ENCODE peak calls at places on chromosomes 16 and 17, in nine cellular contexts. P, L, T, C, N, E, R, Q and J are unnamed samples. For H3K9me3, the result is how much of the 10 kb centered on the place peaks cover.

GRCh38 chr17:35486920-35487727 is 38.6 kb upstream of the SLFN13 start:
- DNase-seq in R (no peak), N (no peak), Q (peak), L (no peak), C (peak), T (peak), P (peak), E (peak), J (no peak)

GRCh38 chr16:75074415-75074793 is 42.2 kb downstream of the LDHD start:
- DNase-seq in C (no peak), E (no peak), N (no peak), Q (no peak), L (no peak), P (no peak), R (no peak), T (no peak), J (no peak)

GRCh38 chr16:50570354-50570753 is 22.2 kb downstream of the NKD1 start:
- DNase-seq in C (no peak), Q (no peak), P (no peak), N (no peak), L (no peak), R (no peak), T (no peak), E (no peak), J (no peak)

GRCh38 chr17:45146616-45147101 is 1.6 kb upstream of the HEXIM1 start:
- DNase-seq in E (peak), T (peak), N (no peak), P (no peak), Q (peak), L (no peak), C (no peak), R (no peak), J (no peak)

GRCh38 chr17:83103200-83103937 is 24.0 kb downstream of the METRNL start:
- DNase-seq in N (peak), L (no peak), E (peak), R (peak), C (no peak), T (peak), P (no peak), Q (peak), J (no peak)

GRCh38 chr17:70137451-70138230 is 31.7 kb upstream of the KCNJ2 start:
- DNase-seq in C (peak), T (no peak), Q (peak), R (no peak), L (no peak), E (peak), N (no peak), P (no peak), J (no peak)

GRCh38 chr16:13110124-13110796 is 208.9 kb downstream of the SHISA9 start:
- DNase-seq in P (no peak), R (no peak), C (no peak), Q (peak), N (no peak), T (no peak), E (no peak), L (peak), J (no peak)

GRCh38 chr17:65441053-65441635 is 120.3 kb downstream of the AXIN2 start:
- DNase-seq in E (no peak), L (no peak), N (no peak), C (no peak), T (no peak), Q (no peak), R (no peak), P (no peak), J (no peak)

GRCh38 chr16:67645397-67646121 is 615 bp downstream of the CARMIL2 start:
- DNase-seq in N (no peak), R (no peak), C (no peak), T (no peak), Q (no peak), P (no peak), L (no peak), E (no peak), J (peak)

GRCh38 chr17:82370471-82371332 is 863 bp upstream of the UTS2R start:
- DNase-seq in Q (no peak), P (no peak), R (peak), T (no peak), N (no peak), C (no peak), E (peak), L (no peak), J (no peak)

GRCh38 chr17:32261937-32262510 is 3.6 kb upstream of the RHBDL3 start:
- DNase-seq in T (no peak), L (no peak), P (no peak), N (no peak), R (no peak), Q (no peak), E (no peak), C (no peak), J (no peak)

GRCh38 chr17:14670861-14671260 is 370.0 kb downstream of the HS3ST3B1 start:
- DNase-seq in Q (no peak), P (no peak), N (no peak), E (no peak), L (no peak), R (no peak), C (no peak), T (no peak), J (no peak)

GRCh38 chr17:45410144-45411091 is 22.3 kb downstream of the ARHGAP27 start:
- DNase-seq in N (no peak), E (peak), P (no peak), C (no peak), L (no peak), T (no peak), R (peak), Q (no peak), J (no peak)

GRCh38 chr16:73214825-73215481 is 167.0 kb upstream of the ZFHX3 start:
- DNase-seq in N (no peak), C (no peak), E (no peak), L (no peak), P (no peak), Q (no peak), T (no peak), R (no peak), J (no peak)

GRCh38 chr16:726438-727290 is at the start of the genes CCDC78 and HAGHL:
- DNase-seq in P (peak), T (peak), R (peak), L (no peak), E (peak), C (no peak), N (no peak), Q (peak), J (no peak)

GRCh38 chr16:85935957-85936760 is 37.2 kb downstream of the IRF8 start:
- DNase-seq in T (no peak), P (no peak), E (peak), R (no peak), Q (no peak), C (peak), L (no peak), N (no peak), J (no peak)

GRCh38 chr16:23950898-23951297 is 115.1 kb downstream of the PRKCB start:
- DNase-seq in R (no peak), T (no peak), L (no peak), E (no peak), C (no peak), N (no peak), P (no peak), Q (no peak), J (no peak)

GRCh38 chr16:31875112-31875803 is 1.7 kb downstream of the ZNF267 start:
- DNase-seq in N (no peak), E (no peak), L (no peak), Q (no peak), P (no peak), T (no peak), C (no peak), R (no peak), J (no peak)

GRCh38 chr16:30786936-30787612 is at the start of gene ZNF629:
- DNase-seq in P (peak), T (peak), R (peak), C (no peak), N (no peak), E (peak), Q (peak), L (peak), J (no peak)

GRCh38 chr17:2064147-2064489 is 9.2 kb downstream of the HIC1 start:
- DNase-seq in N (no peak), C (no peak), P (no peak), T (no peak), L (no peak), R (no peak), E (no peak), Q (no peak), J (no peak)

GRCh38 chr17:2064511-2064910 is 9.6 kb downstream of the HIC1 start:
- DNase-seq in E (peak), N (peak), Q (no peak), L (no peak), R (no peak), P (no peak), C (no peak), T (no peak), J (peak)

GRCh38 chr17:2063306-2064146 is 8.6 kb downstream of the HIC1 start:
- DNase-seq in N (peak), T (no peak), E (peak), Q (peak), C (no peak), R (no peak), L (no peak), P (no peak), J (no peak)

GRCh38 chr17:2067048-2067452 is 12.1 kb downstream of the HIC1 start:
- DNase-seq in Q (no peak), R (no peak), L (no peak), N (no peak), C (no peak), P (no peak), T (no peak), E (no peak), J (peak)

GRCh38 chr17:2064980-2065785 is 10.3 kb downstream of the HIC1 start:
- DNase-seq in R (peak), P (peak), N (no peak), T (no peak), E (peak), L (no peak), C (no peak), Q (no peak), J (peak)
- TF ChIP-seq POLR2AphosphoS5 in R (no peak), P (no peak), N (no peak), T (no peak), E (no peak), L (no peak), C (peak), Q (no peak), J (no peak)

GRCh38 chr16:56967733-56968132 is 6.0 kb downstream of the CETP start:
- DNase-seq in C (no peak), T (no peak), P (no peak), L (peak), Q (no peak), N (no peak), E (no peak), R (no peak), J (no peak)

GRCh38 chr16:56964243-56965148 is 2.7 kb downstream of the CETP start:
- DNase-seq in Q (peak), E (peak), T (peak), R (peak), N (peak), P (peak), L (peak), C (no peak), J (peak)

GRCh38 chr16:56965939-56966515 is 4.3 kb downstream of the CETP start:
- DNase-seq in R (no peak), Q (no peak), L (no peak), E (no peak), N (no peak), T (no peak), P (no peak), C (no peak), J (no peak)

GRCh38 chr16:56961851-56962281 is at the start of gene CETP:
- DNase-seq in E (no peak), T (no peak), L (no peak), C (no peak), N (no peak), Q (no peak), P (no peak), R (no peak), J (no peak)

GRCh38 chr16:56965149-56965938 is 3.6 kb downstream of the CETP start:
- DNase-seq in Q (no peak), E (no peak), T (no peak), L (no peak), N (no peak), C (no peak), P (no peak), R (no peak), J (no peak)
- TF ChIP-seq EP300 in Q (no peak), E (no peak), T (no peak), L (no peak), N (no peak), C (no peak), P (no peak), R (no peak), J (no peak)

GRCh38 chr16:35585411-35585810 is 2126.0 kb downstream of the TP53TG3F start:
- DNase-seq in P (no peak), R (no peak), E (no peak), N (no peak), T (no peak), Q (no peak), C (no peak), L (no peak), J (no peak)
- H3K9me3 ChIP-seq in P (half or more), R (under half), E (under half), N (under half), T (under half), Q (under half), C (under half), L (half or more), J (under half)

GRCh38 chr16:11139624-11140375 is 116.2 kb downstream of the SOCS1 start:
- DNase-seq in Q (no peak), T (no peak), L (peak), C (no peak), P (no peak), E (no peak), R (no peak), N (no peak), J (no peak)
- TF ChIP-seq POLR2AphosphoS5 in Q (no peak), T (no peak), L (no peak), C (no peak), P (no peak), E (no peak), R (no peak), N (no peak), J (no peak)

GRCh38 chr16:4677994-4678393 is 15.4 kb upstream of the NUDT16L1 start:
- DNase-seq in P (no peak), R (no peak), T (no peak), Q (no peak), N (no peak), E (no peak), L (no peak), C (no peak), J (no peak)

GRCh38 chr16:4676826-4677225 is 16.5 kb upstream of the NUDT16L1 start:
- DNase-seq in L (no peak), C (no peak), Q (no peak), T (no peak), E (no peak), N (no peak), R (no peak), P (no peak), J (no peak)

GRCh38 chr16:4674926-4675530 is 18.3 kb upstream of the NUDT16L1 start:
- DNase-seq in L (no peak), P (no peak), N (no peak), C (no peak), Q (no peak), T (no peak), E (no peak), R (no peak), J (no peak)

GRCh38 chr16:4677390-4677789 is 16.0 kb upstream of the NUDT16L1 start:
- DNase-seq in L (no peak), C (no peak), T (no peak), Q (no peak), P (no peak), E (no peak), N (no peak), R (no peak), J (no peak)

GRCh38 chr16:4675864-4676786 is 17.2 kb upstream of the NUDT16L1 start:
- DNase-seq in L (peak), T (no peak), N (no peak), Q (no peak), E (peak), R (no peak), C (no peak), P (no peak), J (no peak)
- TF ChIP-seq EP300 in L (no peak), T (no peak), N (no peak), Q (no peak), E (no peak), R (no peak), C (no peak), P (no peak), J (no peak)

DNA sequence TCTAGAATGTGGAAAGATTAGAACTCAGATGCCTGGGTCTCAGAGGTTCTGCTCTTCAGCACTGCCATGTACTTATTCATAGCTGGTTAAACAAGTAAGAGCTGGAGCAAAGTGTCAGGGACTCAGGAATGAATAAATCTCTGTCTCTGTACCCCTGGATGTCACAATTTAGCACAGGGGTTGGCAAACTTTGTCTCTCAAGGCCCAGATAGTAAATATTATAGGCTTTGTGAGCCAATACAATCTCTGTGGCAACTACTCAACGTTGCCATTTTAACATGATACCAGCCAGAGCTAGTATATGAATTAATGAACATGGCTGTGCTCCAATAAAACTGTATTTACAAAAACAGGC is 220.3 kb upstream of the MON1B start:
- DNase-seq in L (peak), T (no peak), E (no peak), Q (no peak), R (no peak), P (no peak), C (no peak), N (no peak), J (no peak)
- H3K9me3 ChIP-seq in L (under half), T (under half), E (under half), Q (under half), R (under half), P (under half), C (under half), N (under half), J (under half)